ENCODE peak calls at places on chromosomes 13 and 19, in seven cellular contexts. E is right cardiac atrium; G is cardiac muscle cell; K is thoracic aorta; Y is CD8-positive, alpha-beta T cell; O is neuronal stem cell; V is H1. I is an unnamed sample.

GRCh38 chr19:16615788-16616187 is 12.2 kb downstream of the MED26 start:
- DNase-seq in E (no peak), G (no peak), K (no peak), Y (no peak), O (no peak), V (no peak), I (no peak)

GRCh38 chr13:98998831-98999634 is 21.2 kb upstream of the DOCK9 start:
- DNase-seq in E (no peak), G (no peak), K (no peak), Y (no peak), O (no peak), V (no peak), I (peak; percentile 26)

GRCh38 chr19:40603071-40603718 is 2.0 kb downstream of the LTBP4 start:
- DNase-seq in E (peak; percentile 50), G (peak; percentile 73), K (no peak), Y (no peak), O (no peak), V (no peak), I (no peak)

GRCh38 chr19:52670046-52670445 is 31.9 kb upstream of the ZNF83 start:
- DNase-seq in E (no peak), G (no peak), K (no peak), Y (no peak), O (no peak), V (no peak), I (no peak)

GRCh38 chr13:44218501-44219240 is 155.0 kb upstream of the SERP2 start:
- DNase-seq in E (peak; percentile 94), G (peak; percentile 66), K (peak; percentile 25), Y (no peak), O (no peak), V (no peak), I (no peak)

GRCh38 chr13:33106656-33107402 is 90.6 kb downstream of the KL start:
- DNase-seq in E (no peak), G (no peak), K (no peak), Y (no peak), O (no peak), V (no peak), I (no peak)

GRCh38 chr13:96299235-96299634 is 209.3 kb downstream of the HS6ST3 start:
- DNase-seq in E (no peak), G (no peak), K (no peak), Y (no peak), O (no peak), V (no peak), I (no peak)

GRCh38 chr19:48613024-48613851 is 1.6 kb downstream of the FAM83E start:
- DNase-seq in E (peak; percentile 74), G (no peak), K (no peak), Y (no peak), O (no peak), V (no peak), I (no peak)

GRCh38 chr13:43171489-43171888 is 148.1 kb downstream of the DNAJC15 start:
- DNase-seq in E (no peak), G (no peak), K (no peak), Y (no peak), O (no peak), V (no peak), I (no peak)

GRCh38 chr13:100512422-100512821 is 76.2 kb downstream of the GGACT start:
- DNase-seq in E (no peak), G (peak; percentile 32), K (no peak), Y (peak; percentile 29), O (no peak), V (no peak), I (no peak)

GRCh38 chr13:71316964-71317363 is 550.0 kb downstream of the DACH1 start:
- DNase-seq in E (no peak), G (no peak), K (no peak), Y (no peak), O (no peak), V (no peak), I (no peak)

GRCh38 chr13:51933466-51934058 is 71.8 kb downstream of the CCDC70 start:
- DNase-seq in E (no peak), G (no peak), K (no peak), Y (no peak), O (no peak), V (no peak), I (no peak)

GRCh38 chr13:105035092-105035491 is 1500.4 kb downstream of the EFNB2 start:
- DNase-seq in E (no peak), G (no peak), K (no peak), Y (no peak), O (no peak), V (no peak), I (no peak)

GRCh38 chr13:31162151-31163008 is 676 bp upstream of the HSPH1 start:
- DNase-seq in E (peak; percentile 98), G (peak; percentile 99), K (peak; percentile 94), Y (peak; percentile 95), O (peak; percentile 95), V (peak; percentile 95), I (peak; percentile 93)

DNA sequence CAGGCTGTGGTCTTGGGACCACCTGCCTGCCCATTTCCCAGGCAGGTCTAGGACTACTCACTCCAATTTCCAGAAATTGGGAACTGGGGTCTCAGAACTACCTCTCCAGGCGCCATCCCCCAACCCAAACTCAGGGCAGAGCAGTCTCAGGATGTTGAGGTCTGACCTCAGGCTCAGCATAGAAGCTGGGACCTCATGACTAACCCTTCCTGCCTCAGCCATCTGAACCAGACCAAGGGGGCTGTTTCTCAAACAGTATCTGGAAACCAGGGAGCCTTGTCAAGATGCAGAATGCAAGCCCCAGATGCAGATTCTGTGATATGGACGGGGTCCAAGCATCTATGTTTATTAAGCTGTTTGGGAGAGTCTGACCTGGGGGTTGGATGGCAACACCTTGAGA is 1.3 kb downstream of the FBXW9 start:
- DNase-seq in E (no peak), G (no peak), K (no peak), Y (no peak), O (no peak), V (no peak), I (no peak)
- H3K4me3 ChIP-seq in E (no peak overlapping the region), G (no peak overlapping the region), K (no peak overlapping the region), Y (no peak overlapping the region), O (peak overlapping the region; percentile 99), V (no peak overlapping the region), I (no peak overlapping the region)

GRCh38 chr19:6865849-6866248 is 21.5 kb upstream of the ADGRE1 start:
- DNase-seq in E (no peak), G (no peak), K (no peak), Y (no peak), O (no peak), V (no peak), I (no peak)

GRCh38 chr19:6866646-6867255 is 20.6 kb upstream of the ADGRE1 start:
- DNase-seq in E (no peak), G (no peak), K (no peak), Y (no peak), O (no peak), V (no peak), I (no peak)

GRCh38 chr19:6856749-6857372 is 30.5 kb upstream of the ADGRE1 start:
- DNase-seq in E (no peak), G (no peak), K (no peak), Y (no peak), O (no peak), V (no peak), I (no peak)

GRCh38 chr19:6862673-6863078 is 24.7 kb upstream of the ADGRE1 start:
- DNase-seq in E (peak; percentile 91), G (peak; percentile 91), K (no peak), Y (peak; percentile 93), O (peak; percentile 63), V (peak; percentile 88), I (peak; percentile 88)

GRCh38 chr19:6861683-6862286 is 25.6 kb upstream of the ADGRE1 start:
- DNase-seq in E (no peak), G (no peak), K (no peak), Y (no peak), O (no peak), V (no peak), I (peak; percentile 51)
- H3K4me1 ChIP-seq in E (no peaks in the 10 kb centered on the region), G (no peaks in the 10 kb centered on the region), K (no peaks in the 10 kb centered on the region), Y (peaks cover 4% of the 10 kb centered on the region), O (no peaks in the 10 kb centered on the region), V (no peaks in the 10 kb centered on the region), I (peaks cover 7% of the 10 kb centered on the region)

GRCh38 chr13:113125506-113126264 is 3.1 kb downstream of the F10 start:
- DNase-seq in E (no peak), G (no peak), K (no peak), Y (no peak), O (no peak), V (no peak), I (no peak)

GRCh38 chr13:113135281-113135760 is 12.7 kb downstream of the F10 start:
- DNase-seq in E (no peak), G (no peak), K (no peak), Y (no peak), O (no peak), V (no peak), I (peak; percentile 33)

GRCh38 chr13:113126265-113127150 is 3.9 kb downstream of the F10 start:
- DNase-seq in E (no peak), G (no peak), K (no peak), Y (no peak), O (no peak), V (no peak), I (no peak)

GRCh38 chr13:113129480-113129879 is 6.9 kb downstream of the F10 start:
- DNase-seq in E (peak; percentile 50), G (no peak), K (no peak), Y (no peak), O (no peak), V (no peak), I (peak; percentile 40)

DNA sequence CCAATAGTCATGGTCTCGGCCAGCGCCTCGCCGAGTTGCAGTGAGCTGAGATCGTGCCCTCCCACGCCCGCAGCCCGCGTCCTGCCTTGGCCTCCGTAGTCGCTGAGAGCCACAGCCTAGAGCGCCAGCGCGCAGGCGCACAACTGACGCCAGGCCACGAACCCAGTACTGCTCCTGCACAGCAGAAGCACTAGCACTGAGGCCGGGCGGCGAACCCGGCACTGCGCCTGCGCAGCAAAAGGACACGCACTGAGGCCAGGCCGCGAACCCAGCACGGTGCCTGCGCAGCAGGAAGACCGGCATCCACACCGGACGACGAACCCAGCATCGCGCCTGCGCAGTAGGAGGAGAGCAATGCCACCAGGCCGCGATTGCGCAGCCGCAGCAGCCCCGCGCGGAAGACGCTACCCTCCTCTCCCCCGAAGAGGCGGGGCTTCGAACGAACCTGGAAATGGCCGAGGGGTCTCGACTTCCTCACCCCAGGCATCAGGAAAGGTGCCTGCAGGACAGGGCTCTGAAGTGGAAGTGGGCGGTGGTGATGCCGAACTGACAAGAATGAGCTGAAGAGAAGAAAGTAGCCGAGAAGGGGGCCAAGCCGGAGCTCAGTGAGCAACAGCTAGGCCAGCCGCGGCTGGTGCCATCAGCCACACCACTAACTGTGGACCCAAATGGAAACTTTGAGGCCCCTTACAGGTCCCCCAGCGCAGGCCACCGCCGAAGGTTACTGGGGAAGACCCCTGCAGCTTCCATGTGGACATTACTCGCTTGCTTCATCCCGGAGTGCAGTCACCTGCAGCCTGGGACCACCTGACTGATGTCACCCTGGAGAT is 7.5 kb downstream of the F10 start:
- DNase-seq in E (peak; percentile 81), G (peak; percentile 75), K (no peak), Y (no peak), O (no peak), V (no peak), I (peak; percentile 21)
- H3K4me3 ChIP-seq in E (peak overlapping the region; percentile 11), G (no peak overlapping the region), K (peak overlapping the region; percentile 60), Y (peak overlapping the region; percentile 38), O (no peak overlapping the region), V (no peak overlapping the region), I (no peak overlapping the region)

GRCh38 chr19:5621945-5622464 is 571 bp downstream of the SAFB2 start:
- DNase-seq in E (peak; percentile 72), G (no peak), K (no peak), Y (no peak), O (no peak), V (peak; percentile 49), I (peak; percentile 56)
- H3K4me1 ChIP-seq in E (peaks cover 22% of the 10 kb centered on the region), G (peaks cover 13% of the 10 kb centered on the region), K (peaks cover 67% of the 10 kb centered on the region), Y (peaks cover 77% of the 10 kb centered on the region), O (peaks cover 26% of the 10 kb centered on the region), V (peaks cover 2% of the 10 kb centered on the region), I (peaks cover 73% of the 10 kb centered on the region)